ENCODE peak calls at places on chromosomes 12 and 14, in six cellular contexts. Z is AG10803; T is HEK293T; U is cardiac fibroblast; S is germinal center; D is stimulated activated CD8-positive, alpha-beta memory T cell treated with anti-CD3 and anti-CD28 coated beads, Interleukin-4, amount 100 ng/mL, for 1 hour. F is an unnamed sample.
A peak's percentile ranks its signal among the peaks of the same experiment; 100 is the strongest.

GRCh38 chr12:48999371-49000131 is at the start of gene DDN:
- DNase-seq in Z (peak; percentile 20), T (peak; percentile 55), U (peak; percentile 29), S (peak; percentile 81), D (no peak), F (no peak)

GRCh38 chr12:6700646-6701051 is at the start of gene PIANP:
- DNase-seq in Z (peak; percentile 16), T (peak; percentile 61), U (peak; percentile 24), S (peak; percentile 55), D (no peak), F (no peak)

GRCh38 chr14:104252256-104253215 is 114.1 kb downstream of the KIF26A start:
- DNase-seq in Z (no peak), T (no peak), U (no peak), S (no peak), D (no peak), F (no peak)

GRCh38 chr12:129237881-129238280 is 384.6 kb downstream of the GLT1D1 start:
- DNase-seq in Z (no peak), T (no peak), U (no peak), S (no peak), D (no peak), F (no peak)

GRCh38 chr14:33691907-33692306 is 259.0 kb downstream of the EGLN3 start:
- DNase-seq in Z (no peak), T (no peak), U (no peak), S (no peak), D (no peak), F (no peak)

GRCh38 chr14:39431416-39432178 is 636 bp downstream of the FBXO33 start:
- DNase-seq in Z (peak; percentile 34), T (peak; percentile 21), U (peak; percentile 38), S (peak; percentile 54), D (no peak), F (no peak)

GRCh38 chr14:81435578-81436295 is 35.6 kb upstream of the STON2 start:
- DNase-seq in Z (peak; percentile 11), T (peak; percentile 42), U (peak; percentile 20), S (peak; percentile 41), D (no peak), F (no peak)

GRCh38 chr14:84085493-84085892 is 1444.5 kb upstream of the FLRT2 start:
- DNase-seq in Z (no peak), T (no peak), U (peak; percentile 30), S (no peak), D (no peak), F (no peak)

GRCh38 chr12:116276433-116277216 is 868 bp downstream of the MED13L start:
- DNase-seq in Z (peak; percentile 66), T (peak; percentile 38), U (peak; percentile 75), S (peak; percentile 63), D (peak; percentile 24), F (no peak)

GRCh38 chr14:22939684-22940083 is 10.5 kb upstream of the PRMT5 start:
- DNase-seq in Z (peak; percentile 44), T (no peak), U (no peak), S (no peak), D (no peak), F (no peak)

GRCh38 chr14:103123634-103124500 is 606 bp downstream of the TNFAIP2 start:
- DNase-seq in Z (peak; percentile 48), T (no peak), U (peak; percentile 45), S (no peak), D (no peak), F (no peak)

GRCh38 chr14:62824086-62824485 is 221.2 kb downstream of the KCNH5 start:
- DNase-seq in Z (no peak), T (no peak), U (no peak), S (no peak), D (no peak), F (no peak)

GRCh38 chr14:99724196-99724891 is 40.2 kb downstream of the CYP46A1 start:
- DNase-seq in Z (no peak), T (no peak), U (no peak), S (no peak), D (no peak), F (no peak)

GRCh38 chr14:98766818-98767217 is 505.2 kb downstream of the BCL11B start:
- DNase-seq in Z (peak; percentile 27), T (no peak), U (no peak), S (no peak), D (no peak), F (no peak)

GRCh38 chr12:7935464-7935772 is 569 bp downstream of the SLC2A3 start:
- DNase-seq in Z (no peak), T (no peak), U (no peak), S (no peak), D (no peak), F (no peak)

GRCh38 chr12:59808317-59808910 is 212.6 kb downstream of the SLC16A7 start:
- DNase-seq in Z (peak; percentile 48), T (peak; percentile 17), U (peak; percentile 60), S (peak; percentile 11), D (no peak), F (no peak)

GRCh38 chr12:90084018-90084417 is 375.4 kb upstream of the ATP2B1 start:
- DNase-seq in Z (no peak), T (no peak), U (no peak), S (no peak), D (no peak), F (no peak)

GRCh38 chr12:22625671-22626251 is 790 bp downstream of the ETNK1 start:
- DNase-seq in Z (peak; percentile 9), T (peak; percentile 32), U (peak; percentile 34), S (peak; percentile 41), D (no peak), F (no peak)

GRCh38 chr12:54991992-54992377 is 7.4 kb upstream of the TESPA1 start:
- DNase-seq in Z (no peak), T (no peak), U (no peak), S (no peak), D (no peak), F (no peak)

GRCh38 chr12:119544780-119545625 is 48.6 kb upstream of the TMEM233 start:
- DNase-seq in Z (peak; percentile 77), T (peak; percentile 75), U (peak; percentile 88), S (peak; percentile 65), D (peak; percentile 7), F (peak; percentile 26)

GRCh38 chr12:14214495-14214894 is 151.0 kb upstream of the ATF7IP start:
- DNase-seq in Z (no peak), T (no peak), U (no peak), S (no peak), D (no peak), F (no peak)

GRCh38 chr12:110253176-110253575 is 27.9 kb upstream of the ATP2A2 start:
- DNase-seq in Z (no peak), T (no peak), U (peak; percentile 71), S (no peak), D (no peak), F (no peak)

GRCh38 chr12:12604790-12605189 is 6.9 kb upstream of the CREBL2 start:
- DNase-seq in Z (no peak), T (no peak), U (no peak), S (no peak), D (no peak), F (no peak)

GRCh38 chr12:24600996-24601395 is 347.9 kb downstream of the BCAT1 start:
- DNase-seq in Z (peak; percentile 67), T (no peak), U (peak; percentile 63), S (no peak), D (no peak), F (no peak)

GRCh38 chr12:51171884-51172514 is 936 bp downstream of the TFCP2 start:
- DNase-seq in Z (peak; percentile 26), T (no peak), U (peak; percentile 26), S (no peak), D (no peak), F (no peak)